ENCODE peak calls at places on chromosomes 2 and 18, in four cellular contexts. A, M, J and Q are unnamed samples.

GRCh38 chr18:22170421-22171262 is 1.3 kb downstream of the GATA6 start:
- DNase-seq in A (no peak), M (no peak), J (peak), Q (no peak)

GRCh38 chr18:80154293-80154692 is 45.2 kb downstream of the ADNP2 start:
- DNase-seq in A (peak), M (peak), J (peak), Q (no peak)

GRCh38 chr2:137838255-137839092 is 125.8 kb upstream of the HNMT start:
- DNase-seq in A (peak), M (no peak), J (peak), Q (no peak)

GRCh38 chr2:239253264-239253663 is 147.6 kb downstream of the HDAC4 start:
- DNase-seq in A (no peak), M (no peak), J (no peak), Q (no peak)

GRCh38 chr18:22165603-22166069 is 3.8 kb upstream of the GATA6 start:
- DNase-seq in A (no peak), M (no peak), J (no peak), Q (peak)

GRCh38 chr2:155377931-155378444 is 679.5 kb downstream of the KCNJ3 start:
- DNase-seq in A (no peak), M (no peak), J (no peak), Q (no peak)

GRCh38 chr2:242035858-242036652 is 166.5 kb downstream of the RTP5 start:
- DNase-seq in A (no peak), M (no peak), J (no peak), Q (no peak)

GRCh38 chr2:79669714-79670113 is 156.9 kb downstream of the CTNNA2 start:
- DNase-seq in A (no peak), M (no peak), J (no peak), Q (no peak)

GRCh38 chr2:165699931-165700330 is 94.1 kb downstream of the GALNT3 start:
- DNase-seq in A (no peak), M (no peak), J (no peak), Q (no peak)

GRCh38 chr18:13218376-13219011 is at the start of gene LDLRAD4:
- DNase-seq in A (no peak), M (no peak), J (no peak), Q (no peak)
- TF ChIP-seq RAD21 in A (no peak), M (no peak), J (no peak), Q (no peak)

DNA sequence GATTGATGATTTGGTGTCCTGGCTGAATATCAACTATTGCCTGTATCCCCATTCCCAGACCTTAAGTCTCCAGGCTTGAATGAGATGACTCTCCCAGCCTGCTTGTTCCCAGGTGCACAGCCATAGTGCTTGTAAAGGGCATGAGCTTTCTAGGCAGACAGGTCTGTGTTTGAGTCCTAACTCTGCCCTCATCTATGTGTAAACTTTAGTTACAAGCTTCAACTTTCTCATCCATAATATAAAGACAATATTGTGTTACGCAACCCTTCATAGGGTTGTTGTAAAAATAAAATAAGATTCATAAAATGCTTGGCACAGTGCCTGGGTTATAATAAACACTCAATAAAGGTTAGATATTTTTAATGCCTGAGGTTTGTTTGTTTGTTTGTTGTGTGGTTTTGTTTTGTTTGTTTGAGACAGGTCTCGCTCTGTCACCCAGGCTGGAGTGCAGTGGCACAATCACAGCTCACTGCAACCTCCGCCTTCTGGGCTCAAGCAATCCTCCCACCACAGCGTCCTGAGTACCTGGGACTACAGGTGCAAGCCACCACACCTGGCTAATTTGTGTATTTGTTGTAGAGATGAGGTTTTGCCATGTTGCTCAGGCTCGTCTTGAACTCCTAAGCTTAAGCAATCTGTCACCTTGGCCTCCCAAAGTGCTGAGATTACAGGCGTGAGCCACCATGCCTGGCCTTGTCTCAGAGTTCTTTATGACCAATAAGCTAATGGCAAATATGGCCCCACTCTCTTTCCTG is 89.4 kb upstream of the MAPRE2 start:
- DNase-seq in A (no peak), M (no peak), J (no peak), Q (no peak)
- TF ChIP-seq HDAC6 in A (no peak), M (no peak), J (no peak), Q (no peak)

GRCh38 chr2:8714283-8714682 is 32.4 kb downstream of the ID2 start:
- DNase-seq in A (no peak), M (no peak), J (no peak), Q (no peak)

GRCh38 chr2:8721410-8721809 is 39.6 kb downstream of the ID2 start:
- DNase-seq in A (no peak), M (no peak), J (no peak), Q (no peak)

GRCh38 chr2:8720741-8721140 is 38.9 kb downstream of the ID2 start:
- DNase-seq in A (no peak), M (no peak), J (no peak), Q (no peak)

GRCh38 chr2:8714971-8715370 is 33.1 kb downstream of the ID2 start:
- DNase-seq in A (no peak), M (no peak), J (no peak), Q (no peak)

DNA sequence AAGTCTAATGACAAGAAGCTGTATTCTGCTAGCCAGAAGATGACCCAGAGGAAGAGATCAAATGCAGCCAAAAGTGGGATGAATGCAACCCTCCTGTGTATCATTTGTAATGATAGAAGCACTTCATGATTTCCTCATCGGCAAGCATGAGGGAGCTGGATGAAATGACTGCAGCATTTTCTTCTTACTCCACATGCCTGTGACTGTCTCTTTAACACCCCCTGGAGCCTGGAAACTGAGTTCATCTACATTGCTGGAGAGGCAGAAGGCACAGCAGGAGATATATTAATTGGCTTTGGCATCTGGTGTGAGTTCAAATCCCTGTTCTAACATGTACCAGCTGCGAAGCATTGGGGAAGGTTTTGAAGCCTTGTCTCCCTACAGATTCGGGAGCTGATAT is 37.7 kb downstream of the ID2 start:
- DNase-seq in A (no peak), M (no peak), J (no peak), Q (no peak)
- TF ChIP-seq RAD21 in A (no peak), M (no peak), J (no peak), Q (no peak)

GRCh38 chr2:78082555-78082954 is 560.4 kb upstream of the LRRTM4 start:
- DNase-seq in A (no peak), M (no peak), J (no peak), Q (no peak)

DNA sequence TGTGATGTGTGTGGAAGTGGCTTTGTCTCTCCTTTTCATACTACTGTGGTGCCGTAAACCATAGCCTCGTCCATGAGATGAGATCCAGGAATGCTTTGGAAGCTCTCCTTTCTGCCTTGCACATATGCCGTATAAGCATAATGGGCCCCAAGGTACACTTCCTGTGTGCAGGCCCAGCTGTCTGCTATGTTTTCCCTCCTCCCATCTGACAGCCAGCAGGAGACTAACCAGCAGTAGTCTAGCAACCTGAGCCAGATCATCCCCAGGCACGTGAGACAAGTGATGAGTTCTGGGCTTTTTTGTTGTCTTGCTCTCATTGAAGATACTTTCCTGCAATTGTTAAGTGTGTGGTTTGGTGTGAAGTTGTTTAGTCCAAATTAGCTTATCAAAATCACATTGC is 555.5 kb upstream of the LRRTM4 start:
- DNase-seq in A (no peak), M (no peak), J (no peak), Q (no peak)
- TF ChIP-seq HDAC6 in A (no peak), M (no peak), J (no peak), Q (no peak)